ENCODE peak calls at places on chromosome 16, in nine cellular contexts. T is upper lobe of left lung, F is stomach, H is transverse colon, U is HL-60, Z is prostate gland, N is H1, Q is K562, O is GM23338. I is an unnamed sample.

GRCh38 chr16:22300427-22301071 is 3.3 kb downstream of the POLR3E start:
- DNase-seq in T (no peak), F (peak), H (peak), U (no peak), Z (peak), N (peak), Q (peak), O (peak), I (peak)

GRCh38 chr16:89472711-89473075 is 17.7 kb downstream of the ANKRD11 start:
- DNase-seq in T (no peak), F (no peak), H (no peak), U (no peak), Z (no peak), N (no peak), Q (no peak), O (no peak), I (no peak)

GRCh38 chr16:68760671-68761275 is 23.7 kb downstream of the CDH1 start:
- DNase-seq in T (peak), F (no peak), H (peak), U (no peak), Z (no peak), N (no peak), Q (peak), O (no peak), I (no peak)

GRCh38 chr16:77223184-77223583 is 24.0 kb downstream of the SYCE1L start:
- DNase-seq in T (no peak), F (no peak), H (no peak), U (no peak), Z (no peak), N (peak), Q (peak), O (peak), I (no peak)

GRCh38 chr16:53780051-53780450 is 76.1 kb downstream of the FTO start:
- DNase-seq in T (peak), F (peak), H (peak), U (no peak), Z (peak), N (no peak), Q (no peak), O (no peak), I (no peak)

GRCh38 chr16:66190411-66190810 is 176.1 kb upstream of the CDH5 start:
- DNase-seq in T (no peak), F (no peak), H (no peak), U (no peak), Z (no peak), N (no peak), Q (no peak), O (no peak), I (no peak)

GRCh38 chr16:2530629-2531318 is 434 bp downstream of the CEMP1 start:
- DNase-seq in T (no peak), F (no peak), H (no peak), U (no peak), Z (no peak), N (no peak), Q (no peak), O (no peak), I (no peak)

GRCh38 chr16:57115504-57116182 is 23.3 kb downstream of the CPNE2 start:
- DNase-seq in T (peak), F (no peak), H (no peak), U (no peak), Z (peak), N (no peak), Q (no peak), O (peak), I (peak)

GRCh38 chr16:84600343-84601229 is 17.3 kb downstream of the COTL1 start:
- DNase-seq in T (no peak), F (no peak), H (no peak), U (no peak), Z (no peak), N (no peak), Q (peak), O (no peak), I (no peak)

GRCh38 chr16:27385398-27385797 is 16.6 kb upstream of the IL21R start:
- DNase-seq in T (no peak), F (no peak), H (no peak), U (no peak), Z (no peak), N (no peak), Q (no peak), O (no peak), I (no peak)

GRCh38 chr16:50268352-50268751 is 2.0 kb downstream of the ADCY7 start:
- DNase-seq in T (no peak), F (no peak), H (no peak), U (no peak), Z (no peak), N (no peak), Q (no peak), O (no peak), I (peak)

GRCh38 chr16:54568897-54569807 is 282.6 kb upstream of the IRX3 start:
- DNase-seq in T (no peak), F (no peak), H (no peak), U (no peak), Z (no peak), N (no peak), Q (no peak), O (no peak), I (no peak)

GRCh38 chr16:3589441-3589921 is 12.3 kb upstream of the NLRC3 start:
- DNase-seq in T (peak), F (no peak), H (no peak), U (no peak), Z (no peak), N (no peak), Q (peak), O (no peak), I (no peak)

GRCh38 chr16:1823821-1824220 is 2.8 kb downstream of the HAGH start:
- DNase-seq in T (no peak), F (peak), H (no peak), U (peak), Z (no peak), N (peak), Q (peak), O (peak), I (no peak)

GRCh38 chr16:27640277-27640600 is 90.3 kb downstream of the KATNIP start:
- DNase-seq in T (no peak), F (no peak), H (no peak), U (no peak), Z (no peak), N (peak), Q (no peak), O (peak), I (no peak)

GRCh38 chr16:13770436-13770835 is 149.5 kb upstream of the ERCC4 start:
- DNase-seq in T (no peak), F (no peak), H (no peak), U (no peak), Z (no peak), N (no peak), Q (no peak), O (no peak), I (no peak)

GRCh38 chr16:77062878-77063566 is 128.0 kb upstream of the MON1B start:
- DNase-seq in T (no peak), F (no peak), H (no peak), U (no peak), Z (no peak), N (no peak), Q (no peak), O (peak), I (peak)

GRCh38 chr16:25006504-25007055 is 8.6 kb downstream of the ARHGAP17 start:
- DNase-seq in T (peak), F (no peak), H (peak), U (no peak), Z (no peak), N (no peak), Q (no peak), O (no peak), I (no peak)

GRCh38 chr16:54297154-54297553 is 10.6 kb upstream of the IRX3 start:
- DNase-seq in T (no peak), F (no peak), H (no peak), U (no peak), Z (no peak), N (no peak), Q (no peak), O (no peak), I (no peak)

GRCh38 chr16:81279375-81279774 is 35.4 kb upstream of the GAN start:
- DNase-seq in T (no peak), F (no peak), H (no peak), U (peak), Z (no peak), N (no peak), Q (no peak), O (no peak), I (no peak)

GRCh38 chr16:8655184-8655717 is 19.2 kb upstream of the ABAT start:
- DNase-seq in T (peak), F (peak), H (peak), U (peak), Z (no peak), N (no peak), Q (peak), O (peak), I (no peak)
- TF ChIP-seq CTCF in T (peak), F (no peak), H (peak), U (peak), Z (peak), N (peak), Q (peak), O (peak), I (no peak)

DNA sequence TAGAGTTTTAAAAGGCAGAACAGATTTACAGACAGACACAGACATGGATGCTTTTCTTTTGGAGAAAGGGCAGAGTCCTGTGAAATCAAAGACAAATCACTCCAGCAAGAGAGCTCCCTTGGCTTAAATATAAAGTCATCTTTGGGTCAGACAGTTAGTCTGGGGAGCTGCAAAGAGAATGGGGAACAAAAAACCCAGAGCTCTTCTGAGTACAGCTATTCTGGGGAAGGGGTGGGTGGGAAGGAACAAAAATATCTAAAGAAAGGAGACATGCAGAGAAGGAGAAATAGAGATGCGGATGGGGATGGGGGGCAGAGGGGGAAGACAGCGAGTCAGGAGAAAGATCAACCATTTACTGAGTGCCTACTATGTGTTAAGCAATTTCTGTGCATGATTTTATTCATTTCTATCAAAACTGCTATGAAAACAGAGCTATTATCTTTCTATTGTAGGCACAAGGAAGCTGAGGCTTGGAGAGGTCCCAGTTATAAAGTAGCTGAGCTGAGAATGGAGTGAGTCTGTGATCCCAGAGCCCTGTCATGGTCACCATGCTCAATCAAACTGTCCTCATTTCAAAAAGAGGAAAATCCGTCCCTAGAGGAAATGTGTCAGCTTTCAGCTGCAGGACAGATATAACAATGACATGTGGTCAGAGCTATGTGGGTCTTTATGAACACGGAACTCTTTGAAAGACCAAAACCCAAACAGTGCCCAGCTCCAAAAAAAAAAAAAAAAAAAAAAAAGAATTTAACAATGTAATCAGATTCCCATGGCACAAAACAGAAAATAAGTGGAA is 266.3 kb downstream of the XYLT1 start:
- DNase-seq in T (no peak), F (no peak), H (no peak), U (no peak), Z (no peak), N (no peak), Q (no peak), O (no peak), I (no peak)
- TF ChIP-seq POLR2AphosphoS5 in T (no peak), F (no peak), H (no peak), U (no peak), Z (no peak), N (no peak), Q (no peak), O (no peak), I (no peak)

DNA sequence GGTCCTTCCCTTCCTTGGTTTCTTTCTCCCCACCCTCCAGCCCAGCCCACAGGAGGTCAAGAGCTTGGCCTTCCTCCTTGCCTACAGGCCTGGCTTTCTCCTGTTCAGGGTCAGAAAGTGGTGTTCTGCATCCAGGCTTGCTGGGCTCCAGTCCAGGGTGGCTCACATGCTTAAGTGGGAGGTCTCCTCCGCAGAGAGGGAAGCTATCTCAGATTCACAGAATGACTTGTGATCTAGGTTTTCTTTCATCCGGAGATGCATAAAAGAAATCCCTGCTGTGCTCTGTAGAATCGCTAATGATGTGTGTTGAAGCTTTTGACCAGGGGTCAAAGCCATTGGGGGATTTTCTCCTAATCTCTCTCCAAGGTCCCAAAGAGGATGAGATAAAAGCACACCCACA is 382.3 kb upstream of the EEF2KMT start:
- DNase-seq in T (no peak), F (no peak), H (no peak), U (no peak), Z (no peak), N (no peak), Q (no peak), O (peak), I (no peak)
- TF ChIP-seq CTCF in T (no peak), F (no peak), H (no peak), U (no peak), Z (no peak), N (no peak), Q (no peak), O (no peak), I (no peak)

GRCh38 chr16:15701975-15702970 is 52.2 kb downstream of the NDE1 start:
- DNase-seq in T (no peak), F (no peak), H (no peak), U (no peak), Z (no peak), N (no peak), Q (no peak), O (no peak), I (no peak)
- TF ChIP-seq POLR2AphosphoS5 in T (no peak), F (no peak), H (peak), U (no peak), Z (no peak), N (no peak), Q (no peak), O (no peak), I (no peak)